ENCODE peak calls at places on chromosomes 16 and 17, in ten cellular contexts. G is HCT116, D is prostate gland, Q is vagina, M is spleen, C is upper lobe of left lung, S is sigmoid colon, H is esophagus muscularis mucosa, U is stomach, W is breast epithelium. Y is an unnamed sample.

GRCh38 chr16:2966043-2966802 is 2.1 kb downstream of the KREMEN2 start:
- DNase-seq in Q (no peak), H (no peak), D (no peak), C (peak; percentile 54), W (no peak), M (peak; percentile 73), G (no peak), U (no peak), S (no peak), Y (peak; percentile 8)

GRCh38 chr16:20760346-20760745 is 3.5 kb upstream of the ACSM3 start:
- DNase-seq in M (no peak), S (no peak), C (no peak), D (no peak), U (no peak), G (no peak), W (no peak), H (peak; percentile 3), Q (no peak), Y (no peak)

GRCh38 chr17:34275881-34276280 is 5.9 kb downstream of the CCL7 start:
- DNase-seq in U (no peak), G (no peak), C (no peak), D (no peak), S (no peak), W (no peak), Q (no peak), H (no peak), M (no peak), Y (no peak)

GRCh38 chr16:86663691-86664517 is 85.6 kb downstream of the FOXL1 start:
- DNase-seq in Q (no peak), H (no peak), C (no peak), G (no peak), W (no peak), U (no peak), S (no peak), D (no peak), M (no peak), Y (no peak)

GRCh38 chr17:65753348-65753747 is 191.9 kb upstream of the AXIN2 start:
- DNase-seq in D (no peak), S (no peak), M (no peak), W (no peak), H (no peak), C (no peak), G (no peak), U (no peak), Q (no peak), Y (no peak)

GRCh38 chr17:63911657-63912100 is 621 bp upstream of the CSHL1 start:
- DNase-seq in S (no peak), W (no peak), C (no peak), Q (no peak), D (no peak), G (peak; percentile 16), M (no peak), U (peak; percentile 40), H (no peak), Y (peak; percentile 44)

GRCh38 chr17:81030726-81031570 is 4.0 kb upstream of the BAIAP2 start:
- DNase-seq in H (no peak), S (peak; percentile 67), Q (no peak), C (peak; percentile 81), G (no peak), D (no peak), M (peak; percentile 84), U (no peak), W (no peak), Y (peak; percentile 70)

GRCh38 chr17:56158344-56158743 is 5.1 kb downstream of the ANKFN1 start:
- DNase-seq in H (no peak), Q (peak; percentile 16), U (no peak), S (no peak), W (no peak), C (no peak), M (no peak), D (no peak), G (no peak), Y (no peak)

DNA sequence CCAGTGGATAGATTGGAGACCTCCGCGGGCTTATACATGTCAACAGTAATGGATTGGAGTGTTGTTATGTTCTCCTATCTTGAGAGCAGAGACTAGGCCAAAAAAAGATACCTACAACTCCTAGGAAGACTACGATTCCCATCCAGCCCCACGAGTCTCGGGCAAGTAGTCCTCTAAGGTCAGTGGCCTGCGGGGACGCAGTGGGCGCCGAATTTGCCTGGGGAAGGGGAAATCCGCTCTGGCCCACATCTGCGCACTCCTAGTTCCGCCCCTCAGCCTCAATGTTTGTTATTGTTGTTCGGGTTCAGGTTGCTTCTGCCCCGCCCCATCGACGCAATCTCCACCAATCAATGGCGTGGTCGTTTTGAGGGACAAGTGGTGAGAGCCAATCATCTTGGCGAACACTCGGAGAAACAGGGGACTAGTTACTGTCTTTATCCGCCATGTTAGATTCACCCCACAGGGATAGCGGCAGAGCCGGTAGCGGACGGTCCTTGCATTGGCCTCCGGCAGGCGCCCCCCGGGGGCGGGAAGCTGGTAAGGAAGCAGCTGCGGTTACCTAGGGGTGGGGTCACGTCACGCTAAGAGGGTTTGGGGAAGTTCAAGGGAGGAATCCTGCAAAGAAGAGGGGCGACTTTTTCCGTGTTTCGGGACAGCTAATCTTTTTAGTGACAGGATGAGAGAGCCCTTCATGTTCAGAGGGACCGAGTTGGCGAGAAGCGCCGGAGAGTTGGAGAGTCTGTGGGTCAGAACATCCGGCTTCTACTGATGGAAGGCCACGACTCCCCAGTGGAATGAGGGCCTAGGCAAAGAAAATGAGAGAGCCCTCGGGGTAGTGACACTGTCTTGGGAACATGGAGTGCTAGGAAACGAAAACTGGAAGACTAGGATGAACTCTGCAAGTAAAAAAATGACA is at the start of gene NBR1:
- DNase-seq in D (peak; percentile 98), U (peak; percentile 97), Q (peak; percentile 98), S (peak; percentile 98), M (peak; percentile 96), G (peak; percentile 99), W (peak; percentile 96), H (peak; percentile 100), C (peak; percentile 92), Y (peak; percentile 97)
- TF ChIP-seq CTCF in D (no peak), U (no peak), Q (no peak), S (no peak), M (peak; percentile 35), G (no peak), W (no peak), H (no peak), C (no peak), Y (no peak)

GRCh38 chr17:228223-228615 is 46.8 kb upstream of the DOC2B start:
- DNase-seq in M (peak; percentile 44), D (no peak), H (no peak), G (no peak), U (no peak), C (no peak), Q (no peak), S (peak; percentile 54), W (no peak), Y (no peak)

GRCh38 chr17:229945-230235 is 48.4 kb upstream of the DOC2B start:
- DNase-seq in C (no peak), U (no peak), D (no peak), M (peak; percentile 28), S (no peak), H (no peak), G (no peak), Q (no peak), W (no peak), Y (peak; percentile 1)

GRCh38 chr17:230371-230770 is 48.9 kb upstream of the DOC2B start:
- DNase-seq in Q (no peak), C (no peak), G (no peak), M (peak; percentile 31), S (peak; percentile 32), W (no peak), H (no peak), U (no peak), D (no peak), Y (peak; percentile 4)

GRCh38 chr17:227581-228222 is 46.3 kb upstream of the DOC2B start:
- DNase-seq in Q (no peak), H (no peak), C (no peak), S (no peak), U (no peak), W (no peak), M (peak; percentile 53), D (no peak), G (no peak), Y (no peak)

DNA sequence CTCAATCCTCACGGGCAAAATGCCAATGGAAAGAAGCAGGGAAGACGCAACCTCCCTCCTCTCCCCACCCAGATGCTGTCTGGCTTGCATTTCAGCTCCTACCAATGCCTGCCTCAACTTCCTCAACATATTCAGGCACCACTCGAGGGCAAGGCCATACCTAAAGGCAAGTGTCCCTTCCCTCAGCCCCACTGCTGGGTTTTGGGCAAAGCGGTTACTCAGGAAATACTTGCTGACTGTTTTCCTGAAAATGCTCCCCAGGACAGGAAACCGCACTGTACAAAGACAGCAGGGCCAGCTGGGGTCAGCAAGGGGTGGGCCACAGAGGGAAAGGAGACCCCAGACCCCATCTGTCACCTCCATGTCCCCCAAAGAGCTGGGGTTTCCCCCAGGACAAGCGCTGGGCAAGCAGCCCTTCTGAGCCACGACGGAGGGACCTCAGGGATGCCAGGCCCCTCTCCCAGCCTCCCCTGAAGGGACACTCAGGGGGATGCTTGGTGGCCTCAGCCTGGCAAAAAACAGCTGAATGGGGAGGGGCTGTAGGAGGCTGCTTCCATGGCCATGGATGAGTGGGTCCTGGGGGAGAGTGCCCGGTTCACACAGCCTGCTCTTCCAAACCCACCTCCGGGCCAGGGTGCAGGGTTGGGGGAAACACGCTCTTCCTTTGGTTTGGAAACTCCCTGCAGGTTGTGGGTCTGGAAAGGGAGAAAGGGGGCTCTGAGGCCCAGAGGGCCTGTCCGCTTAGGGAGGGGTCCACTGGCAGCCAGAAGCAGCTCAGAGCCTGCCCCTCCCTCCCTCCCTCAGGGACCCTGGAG is 47.9 kb upstream of the DOC2B start:
- DNase-seq in Q (no peak), S (peak; percentile 58), G (no peak), C (no peak), U (no peak), W (no peak), D (no peak), M (peak; percentile 47), H (no peak), Y (peak; percentile 2)
- TF ChIP-seq POLR2A in Q (no peak), S (no peak), G (no peak), C (no peak), U (no peak), W (no peak), D (no peak), M (no peak), H (no peak), Y (no peak)

DNA sequence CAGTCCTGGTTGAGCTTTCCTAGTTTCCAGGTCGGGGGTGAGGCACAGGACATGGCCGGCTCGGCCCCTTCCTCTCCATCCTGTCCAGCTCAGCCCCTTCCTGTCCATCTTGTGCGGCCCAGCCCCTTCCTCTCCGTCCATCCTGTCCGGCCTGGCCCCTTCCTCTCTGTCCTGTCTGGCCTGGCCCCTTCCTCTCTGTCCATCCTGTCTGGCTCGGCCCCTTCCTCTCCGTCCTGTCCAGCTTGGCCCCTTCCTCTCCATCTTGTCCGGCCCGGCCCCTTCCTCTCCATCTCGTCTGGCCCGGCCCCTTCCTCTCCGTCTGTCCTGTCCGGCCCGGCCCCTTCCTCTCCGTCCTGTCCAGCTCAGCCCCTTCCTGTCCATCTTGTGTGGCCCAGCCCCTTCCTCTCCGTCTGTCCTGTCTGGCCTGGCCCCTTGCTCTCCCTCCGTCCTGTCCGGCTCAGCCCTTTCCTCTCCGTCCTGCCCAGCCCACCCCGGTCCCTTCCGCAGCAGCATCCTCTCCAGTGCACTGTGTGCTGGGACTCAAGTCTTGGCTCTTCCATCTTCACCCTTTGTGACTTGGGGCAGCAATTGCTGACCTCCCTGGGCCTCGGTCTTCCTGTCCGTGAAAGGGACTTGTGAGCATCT is 5.5 kb upstream of the ZNF750 start:
- DNase-seq in U (no peak), S (peak; percentile 70), M (peak; percentile 83), C (no peak), D (no peak), Q (no peak), H (no peak), W (no peak), G (no peak), Y (no peak)
- TF ChIP-seq POLR2AphosphoS5 in U (no peak), S (no peak), M (peak; percentile 65), C (no peak), D (no peak), Q (peak; percentile 8), H (no peak), W (no peak), G (no peak), Y (no peak)

GRCh38 chr16:49559242-49559641 is 185.6 kb downstream of the C16orf78 start:
- DNase-seq in C (no peak), M (no peak), D (no peak), H (no peak), S (no peak), U (no peak), Q (no peak), G (no peak), W (no peak), Y (no peak)

GRCh38 chr16:49560018-49560830 is 186.6 kb downstream of the C16orf78 start:
- DNase-seq in M (no peak), C (no peak), H (no peak), Q (no peak), S (no peak), D (no peak), W (no peak), G (no peak), U (no peak), Y (no peak)

GRCh38 chr16:49558451-49558850 is 184.8 kb downstream of the C16orf78 start:
- DNase-seq in Q (no peak), W (no peak), H (no peak), D (no peak), M (no peak), C (no peak), S (no peak), G (no peak), U (no peak), Y (no peak)

GRCh38 chr16:49557070-49557446 is 183.5 kb downstream of the C16orf78 start:
- DNase-seq in S (no peak), C (no peak), U (no peak), M (peak; percentile 70), D (no peak), Q (no peak), H (no peak), G (no peak), W (no peak), Y (no peak)

GRCh38 chr16:49556252-49557069 is 182.9 kb downstream of the C16orf78 start:
- DNase-seq in H (no peak), C (no peak), M (peak; percentile 25), D (no peak), U (no peak), S (no peak), W (no peak), Q (no peak), G (peak; percentile 4), Y (no peak)
- TF ChIP-seq CTCF in H (peak; percentile 47), C (no peak), M (peak; percentile 28), D (no peak), U (no peak), S (peak; percentile 38), W (no peak), Q (no peak), G (peak; percentile 43), Y (peak; percentile 39)

Y was measured in transverse colon.